ENCODE peak calls at places on chromosomes 6 and 20, in eight cellular contexts. C is MM.1S, H is OCI-LY7, P is PC-3, Z is neural progenitor cell, M is GM23248, G is GM23338, N is HCT116. L is an unnamed sample.

GRCh38 chr6:162854734-162855191 is 127.0 kb downstream of the PACRG start:
- DNase-seq in C (no peak), H (no peak), P (no peak), Z (peak; percentile 23), M (no peak), G (no peak), N (no peak), L (no peak)

GRCh38 chr6:82040405-82041221 is 206.9 kb downstream of the IBTK start:
- DNase-seq in C (peak; percentile 47), H (peak; percentile 24), P (peak; percentile 68), Z (peak; percentile 67), M (peak; percentile 76), G (peak; percentile 79), N (peak; percentile 42), L (peak; percentile 78)

GRCh38 chr6:110617057-110617456 is 140.6 kb upstream of the SLC22A16 start:
- DNase-seq in C (no peak), H (no peak), P (no peak), Z (no peak), M (no peak), G (no peak), N (no peak), L (no peak)

GRCh38 chr6:168232528-168232927 is 87.0 kb downstream of the DACT2 start:
- DNase-seq in C (no peak), H (no peak), P (no peak), Z (no peak), M (no peak), G (no peak), N (no peak), L (no peak)

GRCh38 chr6:18561006-18561750 is 174.0 kb downstream of the RNF144B start:
- DNase-seq in C (no peak), H (no peak), P (no peak), Z (no peak), M (peak; percentile 45), G (no peak), N (no peak), L (no peak)

GRCh38 chr6:158645064-158646022 is 800 bp upstream of the DYNLT1 start:
- DNase-seq in C (peak; percentile 64), H (no peak), P (peak; percentile 58), Z (no peak), M (no peak), G (no peak), N (no peak), L (no peak)

GRCh38 chr6:158322724-158323560 is 10.7 kb downstream of the TULP4 start:
- DNase-seq in C (no peak), H (no peak), P (peak; percentile 82), Z (no peak), M (peak; percentile 75), G (no peak), N (no peak), L (peak; percentile 52)

GRCh38 chr20:12984863-12985262 is 23.9 kb upstream of the SPTLC3 start:
- DNase-seq in C (no peak), H (no peak), P (peak; percentile 71), Z (no peak), M (no peak), G (no peak), N (no peak), L (no peak)

GRCh38 chr6:157332813-157333212 is 9.5 kb upstream of the TMEM242 start:
- DNase-seq in C (no peak), H (no peak), P (no peak), Z (no peak), M (no peak), G (no peak), N (no peak), L (no peak)

GRCh38 chr20:35690265-35690664 is 8.9 kb downstream of the NFS1 start:
- DNase-seq in C (no peak), H (no peak), P (no peak), Z (no peak), M (no peak), G (no peak), N (no peak), L (no peak)

GRCh38 chr6:29763491-29764289 is 40.5 kb downstream of the HLA-F start:
- DNase-seq in C (no peak), H (no peak), P (peak; percentile 73), Z (no peak), M (peak; percentile 93), G (no peak), N (no peak), L (no peak)

GRCh38 chr6:28393912-28394662 is 5.5 kb downstream of the ZSCAN12 start:
- DNase-seq in C (no peak), H (no peak), P (peak; percentile 64), Z (peak; percentile 14), M (peak; percentile 27), G (peak; percentile 34), N (no peak), L (peak; percentile 24)

GRCh38 chr20:1992359-1992758 is 1.5 kb downstream of the PDYN start:
- DNase-seq in C (no peak), H (no peak), P (no peak), Z (no peak), M (no peak), G (no peak), N (no peak), L (no peak)

GRCh38 chr6:152635949-152636674 is 1.1 kb downstream of the SYNE1 start:
- DNase-seq in C (no peak), H (peak; percentile 23), P (no peak), Z (peak; percentile 51), M (peak; percentile 79), G (peak; percentile 66), N (no peak), L (peak; percentile 23)

GRCh38 chr6:34934516-34934915 is 45.5 kb downstream of the ANKS1A start:
- DNase-seq in C (no peak), H (no peak), P (peak; percentile 33), Z (no peak), M (no peak), G (no peak), N (no peak), L (peak; percentile 66)

GRCh38 chr6:52582446-52582845 is 5.6 kb upstream of the TRAM2 start:
- DNase-seq in C (no peak), H (no peak), P (no peak), Z (no peak), M (no peak), G (no peak), N (no peak), L (no peak)

GRCh38 chr6:105896052-105896820 is 189.9 kb upstream of the PRDM1 start:
- DNase-seq in C (no peak), H (peak; percentile 89), P (peak; percentile 16), Z (no peak), M (no peak), G (no peak), N (no peak), L (peak; percentile 19)
- H3K36me3 ChIP-seq in C (no peaks in the 10 kb centered on the region), H (no peaks in the 10 kb centered on the region), P (no peaks in the 10 kb centered on the region), Z (no peaks in the 10 kb centered on the region), M (no peaks in the 10 kb centered on the region), G (no peaks in the 10 kb centered on the region), N (no peaks in the 10 kb centered on the region), L (no peaks in the 10 kb centered on the region)

GRCh38 chr6:147522597-147522996 is 14.1 kb downstream of the SAMD5 start:
- DNase-seq in C (peak; percentile 27), H (no peak), P (no peak), Z (no peak), M (no peak), G (no peak), N (no peak), L (no peak)
- H3K4me2 ChIP-seq in C (no peak overlapping the region), H (no peak overlapping the region), P (no peak overlapping the region), Z (no peak overlapping the region), M (no peak overlapping the region), G (no peak overlapping the region), N (no peak overlapping the region), L (no peak overlapping the region)

GRCh38 chr6:138432063-138432356 is 28.0 kb downstream of the HEBP2 start:
- DNase-seq in C (no peak), H (no peak), P (no peak), Z (no peak), M (no peak), G (no peak), N (no peak), L (no peak)

GRCh38 chr6:138428943-138429616 is 25.1 kb downstream of the HEBP2 start:
- DNase-seq in C (peak; percentile 57), H (peak; percentile 73), P (peak; percentile 59), Z (peak; percentile 64), M (peak; percentile 81), G (peak; percentile 75), N (peak; percentile 21), L (peak; percentile 69)

GRCh38 chr6:138429731-138430130 is 25.7 kb downstream of the HEBP2 start:
- DNase-seq in C (no peak), H (no peak), P (no peak), Z (no peak), M (no peak), G (peak; percentile 8), N (no peak), L (no peak)

GRCh38 chr6:138431276-138432062 is 27.4 kb downstream of the HEBP2 start:
- DNase-seq in C (no peak), H (no peak), P (no peak), Z (no peak), M (no peak), G (no peak), N (no peak), L (no peak)

GRCh38 chr6:138430361-138431145 is 26.5 kb downstream of the HEBP2 start:
- DNase-seq in C (no peak), H (no peak), P (no peak), Z (no peak), M (no peak), G (no peak), N (no peak), L (no peak)
- TF ChIP-seq EZH2phosphoT487 in C (no peak), H (no peak), P (no peak), Z (no peak), M (no peak), G (no peak), N (no peak), L (no peak)

GRCh38 chr20:37237656-37238055 is 24.0 kb downstream of the GHRH start:
- DNase-seq in C (no peak), H (no peak), P (no peak), Z (no peak), M (no peak), G (no peak), N (no peak), L (no peak)

GRCh38 chr20:37235065-37235464 is 26.5 kb downstream of the GHRH start:
- DNase-seq in C (no peak), H (no peak), P (no peak), Z (no peak), M (no peak), G (no peak), N (no peak), L (no peak)

GRCh38 chr20:37234254-37234581 is 27.4 kb downstream of the GHRH start:
- DNase-seq in C (no peak), H (no peak), P (no peak), Z (no peak), M (no peak), G (no peak), N (no peak), L (no peak)

GRCh38 chr20:37238426-37238825 is 23.2 kb downstream of the GHRH start:
- DNase-seq in C (no peak), H (no peak), P (no peak), Z (no peak), M (no peak), G (no peak), N (no peak), L (no peak)

DNA sequence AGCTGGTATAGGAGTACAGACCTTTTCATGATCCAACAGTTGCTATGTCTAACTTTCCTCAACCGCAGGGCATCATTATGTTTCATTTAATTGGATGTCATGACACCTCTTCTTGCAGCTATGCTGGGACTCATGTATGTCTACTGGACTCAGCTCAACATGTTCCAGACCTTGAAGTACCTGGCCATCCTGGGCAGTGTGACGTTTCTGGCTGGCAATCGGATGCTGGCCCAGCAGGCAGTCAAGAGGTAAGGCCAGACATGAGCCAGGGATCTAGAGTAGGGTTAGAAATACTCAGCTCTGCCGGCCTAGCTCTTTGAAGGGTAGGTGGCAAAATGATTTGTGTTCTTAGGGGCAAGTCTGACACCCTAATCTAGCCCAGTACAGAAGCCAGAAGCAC is 25.2 kb downstream of the GHRH start:
- DNase-seq in C (no peak), H (no peak), P (no peak), Z (no peak), M (no peak), G (no peak), N (no peak), L (no peak)
- H3K36me3 ChIP-seq in C (peaks cover 11% of the 10 kb centered on the region), H (peaks cover 98% of the 10 kb centered on the region), P (peaks cover 91% of the 10 kb centered on the region), Z (peaks cover 39% of the 10 kb centered on the region), M (peaks cover 53% of the 10 kb centered on the region), G (peaks cover 77% of the 10 kb centered on the region), N (peaks cover 76% of the 10 kb centered on the region), L (peaks cover 8% of the 10 kb centered on the region)